ENCODE peak calls at places on chromosomes 6 and 20, in ten cellular contexts. One of them, this sample, is unnamed.

GRCh38 chr6:146968041-146968760 is 236.0 kb upstream of the STXBP5 start:
- DNase-seq in HCT116: no peak
- DNase-seq in GM12878: no peak
- DNase-seq in spleen: no peak
- DNase-seq in HepG2: no peak
- DNase-seq in endothelial cell of umbilical vein: peak
- DNase-seq in esophagus muscularis mucosa: no peak
- DNase-seq in sigmoid colon: no peak
- DNase-seq in suprapubic skin: no peak
- DNase-seq in stomach: no peak
- DNase-seq in this sample: no peak

GRCh38 chr6:152188011-152188410 is 380.5 kb downstream of the ESR1 start:
- DNase-seq in HCT116: no peak
- DNase-seq in GM12878: no peak
- DNase-seq in spleen: no peak
- DNase-seq in HepG2: no peak
- DNase-seq in endothelial cell of umbilical vein: no peak
- DNase-seq in esophagus muscularis mucosa: no peak
- DNase-seq in sigmoid colon: no peak
- DNase-seq in suprapubic skin: no peak
- DNase-seq in stomach: no peak
- DNase-seq in this sample: no peak

GRCh38 chr20:58717278-58718091 is 24.9 kb downstream of the NPEPL1 start:
- DNase-seq in HCT116: no peak
- DNase-seq in GM12878: no peak
- DNase-seq in spleen: no peak
- DNase-seq in HepG2: no peak
- DNase-seq in endothelial cell of umbilical vein: no peak
- DNase-seq in esophagus muscularis mucosa: peak
- DNase-seq in sigmoid colon: peak
- DNase-seq in suprapubic skin: peak
- DNase-seq in stomach: peak
- DNase-seq in this sample: peak

GRCh38 chr20:10654630-10655029 is 19.2 kb downstream of the JAG1 start:
- DNase-seq in HCT116: no peak
- DNase-seq in GM12878: peak
- DNase-seq in spleen: no peak
- DNase-seq in HepG2: no peak
- DNase-seq in endothelial cell of umbilical vein: peak
- DNase-seq in esophagus muscularis mucosa: no peak
- DNase-seq in sigmoid colon: no peak
- DNase-seq in suprapubic skin: peak
- DNase-seq in stomach: peak
- DNase-seq in this sample: peak

GRCh38 chr6:113862112-113862511 is 5.0 kb downstream of the MARCKS start:
- DNase-seq in HCT116: no peak
- DNase-seq in GM12878: no peak
- DNase-seq in spleen: no peak
- DNase-seq in HepG2: no peak
- DNase-seq in endothelial cell of umbilical vein: no peak
- DNase-seq in esophagus muscularis mucosa: no peak
- DNase-seq in sigmoid colon: no peak
- DNase-seq in suprapubic skin: no peak
- DNase-seq in stomach: no peak
- DNase-seq in this sample: no peak

GRCh38 chr6:5671162-5671561 is 335.6 kb downstream of the NRN1 start:
- DNase-seq in HCT116: no peak
- DNase-seq in GM12878: no peak
- DNase-seq in spleen: no peak
- DNase-seq in HepG2: peak
- DNase-seq in endothelial cell of umbilical vein: no peak
- DNase-seq in esophagus muscularis mucosa: no peak
- DNase-seq in sigmoid colon: no peak
- DNase-seq in suprapubic skin: no peak
- DNase-seq in stomach: no peak
- DNase-seq in this sample: no peak

GRCh38 chr20:24468401-24469115 is 871 bp upstream of the SYNDIG1 start:
- DNase-seq in HCT116: no peak
- DNase-seq in GM12878: no peak
- DNase-seq in spleen: no peak
- DNase-seq in HepG2: no peak
- DNase-seq in endothelial cell of umbilical vein: no peak
- DNase-seq in esophagus muscularis mucosa: no peak
- DNase-seq in sigmoid colon: no peak
- DNase-seq in suprapubic skin: no peak
- DNase-seq in stomach: no peak
- DNase-seq in this sample: no peak

GRCh38 chr20:32493356-32493755 is 91.8 kb downstream of the NOL4L start:
- DNase-seq in HCT116: no peak
- DNase-seq in GM12878: no peak
- DNase-seq in spleen: no peak
- DNase-seq in HepG2: no peak
- DNase-seq in endothelial cell of umbilical vein: no peak
- DNase-seq in esophagus muscularis mucosa: no peak
- DNase-seq in sigmoid colon: peak
- DNase-seq in suprapubic skin: no peak
- DNase-seq in stomach: no peak
- DNase-seq in this sample: no peak

GRCh38 chr6:14917101-14917500 is 328.8 kb upstream of the JARID2 start:
- DNase-seq in HCT116: no peak
- DNase-seq in GM12878: no peak
- DNase-seq in spleen: no peak
- DNase-seq in HepG2: no peak
- DNase-seq in endothelial cell of umbilical vein: no peak
- DNase-seq in esophagus muscularis mucosa: no peak
- DNase-seq in sigmoid colon: no peak
- DNase-seq in suprapubic skin: no peak
- DNase-seq in stomach: no peak
- DNase-seq in this sample: no peak

GRCh38 chr6:583639-584038 is 73.3 kb downstream of the HUS1B start:
- DNase-seq in HCT116: no peak
- DNase-seq in GM12878: no peak
- DNase-seq in spleen: no peak
- DNase-seq in HepG2: no peak
- DNase-seq in endothelial cell of umbilical vein: no peak
- DNase-seq in esophagus muscularis mucosa: no peak
- DNase-seq in sigmoid colon: peak
- DNase-seq in suprapubic skin: no peak
- DNase-seq in stomach: no peak
- DNase-seq in this sample: no peak

DNA sequence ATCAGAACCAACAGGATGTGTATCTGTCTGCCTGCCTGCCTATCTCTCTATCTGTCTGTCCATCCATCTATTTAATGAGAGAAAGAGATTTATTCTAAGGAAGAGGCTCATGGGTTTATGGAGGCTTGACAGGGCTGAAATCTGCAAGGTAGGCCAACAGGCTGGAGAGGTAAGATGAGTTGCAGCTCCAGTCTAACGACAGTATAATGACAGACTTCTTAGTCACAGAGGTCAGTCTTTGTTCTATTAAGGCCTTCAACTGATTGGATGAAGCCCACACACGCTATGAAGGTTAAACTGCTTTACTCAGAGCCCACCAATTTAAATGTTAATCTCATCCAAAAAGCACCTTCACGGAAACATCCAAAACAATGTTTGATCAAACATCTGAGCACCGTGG is 100.3 kb upstream of the ENPP5 start:
- DNase-seq in HCT116: no peak
- DNase-seq in GM12878: no peak
- DNase-seq in spleen: no peak
- DNase-seq in HepG2: no peak
- DNase-seq in endothelial cell of umbilical vein: no peak
- DNase-seq in esophagus muscularis mucosa: no peak
- DNase-seq in sigmoid colon: no peak
- DNase-seq in suprapubic skin: no peak
- DNase-seq in stomach: no peak
- DNase-seq in this sample: no peak
- TF ChIP-seq POLR2AphosphoS5 in HCT116: no peak
- TF ChIP-seq POLR2AphosphoS5 in GM12878: no peak
- TF ChIP-seq POLR2AphosphoS5 in spleen: no peak
- TF ChIP-seq POLR2AphosphoS5 in HepG2: no peak
- TF ChIP-seq POLR2AphosphoS5 in endothelial cell of umbilical vein: no peak
- TF ChIP-seq POLR2AphosphoS5 in esophagus muscularis mucosa: no peak
- TF ChIP-seq POLR2AphosphoS5 in sigmoid colon: no peak
- TF ChIP-seq POLR2AphosphoS5 in suprapubic skin: no peak
- TF ChIP-seq POLR2AphosphoS5 in stomach: no peak
- TF ChIP-seq POLR2AphosphoS5 in this sample: no peak

DNA sequence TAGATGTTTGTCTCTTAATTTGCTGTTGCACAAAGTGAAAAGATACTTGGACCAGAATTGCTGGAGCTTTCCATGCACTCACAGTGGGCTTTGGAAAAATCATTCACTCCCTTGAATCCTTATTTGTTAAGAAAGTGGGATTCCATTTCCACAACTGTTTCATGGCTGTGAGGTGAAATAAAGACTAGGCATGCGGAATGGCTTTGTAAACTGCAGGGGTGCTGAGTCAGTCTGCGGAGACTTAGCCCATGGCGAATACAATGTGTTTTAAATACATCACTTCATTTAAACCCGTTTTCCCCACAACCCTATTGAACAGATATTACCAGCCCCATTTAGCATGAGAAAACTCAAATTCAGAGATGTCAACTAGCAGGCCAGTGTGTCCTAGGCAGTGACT is 36.7 kb upstream of the CLDN20 start:
- DNase-seq in HCT116: no peak
- DNase-seq in GM12878: no peak
- DNase-seq in spleen: no peak
- DNase-seq in HepG2: no peak
- DNase-seq in endothelial cell of umbilical vein: no peak
- DNase-seq in esophagus muscularis mucosa: no peak
- DNase-seq in sigmoid colon: no peak
- DNase-seq in suprapubic skin: no peak
- DNase-seq in stomach: no peak
- DNase-seq in this sample: no peak
- H3K27ac ChIP-seq in HCT116: no peak
- H3K27ac ChIP-seq in GM12878: no peak
- H3K27ac ChIP-seq in spleen: no peak
- H3K27ac ChIP-seq in HepG2: no peak
- H3K27ac ChIP-seq in endothelial cell of umbilical vein: no peak
- H3K27ac ChIP-seq in esophagus muscularis mucosa: no peak
- H3K27ac ChIP-seq in sigmoid colon: no peak
- H3K27ac ChIP-seq in suprapubic skin: no peak
- H3K27ac ChIP-seq in stomach: no peak
- H3K27ac ChIP-seq in this sample: no peak

DNA sequence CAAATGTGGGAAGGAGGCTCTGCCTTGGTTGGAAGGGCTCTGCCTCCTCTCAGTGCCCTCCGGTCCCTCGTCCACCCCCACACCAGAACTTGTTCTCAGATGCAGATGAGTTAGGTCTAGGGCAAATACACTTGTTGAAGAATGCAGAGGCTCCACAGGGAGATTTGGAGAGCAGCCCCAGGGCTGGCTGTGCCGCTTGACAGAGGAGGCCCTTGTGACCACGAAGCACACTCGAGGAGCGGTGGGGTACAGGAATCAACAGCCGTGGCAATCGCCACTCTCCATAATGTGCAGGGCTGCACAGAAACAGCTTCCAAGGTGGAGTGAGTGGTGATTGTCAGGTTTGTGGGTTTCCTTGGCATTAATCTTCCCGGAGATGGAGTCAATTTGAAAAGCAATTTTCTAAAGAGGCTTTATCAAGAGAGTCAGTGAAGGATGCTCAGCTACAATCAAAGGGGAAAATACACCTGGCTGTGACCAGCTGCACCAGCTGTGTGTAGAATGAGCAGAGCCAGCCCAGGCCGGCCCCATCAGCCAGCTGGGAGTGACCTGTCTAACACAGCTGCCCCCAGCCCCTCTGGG is 59.5 kb downstream of the BFSP1 start:
- DNase-seq in HCT116: no peak
- DNase-seq in GM12878: no peak
- DNase-seq in spleen: no peak
- DNase-seq in HepG2: no peak
- DNase-seq in endothelial cell of umbilical vein: no peak
- DNase-seq in esophagus muscularis mucosa: peak
- DNase-seq in sigmoid colon: no peak
- DNase-seq in suprapubic skin: no peak
- DNase-seq in stomach: no peak
- DNase-seq in this sample: no peak
- TF ChIP-seq POLR2AphosphoS5 in HCT116: no peak
- TF ChIP-seq POLR2AphosphoS5 in GM12878: no peak
- TF ChIP-seq POLR2AphosphoS5 in spleen: no peak
- TF ChIP-seq POLR2AphosphoS5 in HepG2: no peak
- TF ChIP-seq POLR2AphosphoS5 in endothelial cell of umbilical vein: no peak
- TF ChIP-seq POLR2AphosphoS5 in esophagus muscularis mucosa: no peak
- TF ChIP-seq POLR2AphosphoS5 in sigmoid colon: no peak
- TF ChIP-seq POLR2AphosphoS5 in suprapubic skin: no peak
- TF ChIP-seq POLR2AphosphoS5 in stomach: no peak
- TF ChIP-seq POLR2AphosphoS5 in this sample: no peak

GRCh38 chr6:36967757-36968156 is 13.2 kb downstream of the PI16 start:
- DNase-seq in HCT116: no peak
- DNase-seq in GM12878: no peak
- DNase-seq in spleen: peak
- DNase-seq in HepG2: no peak
- DNase-seq in endothelial cell of umbilical vein: no peak
- DNase-seq in esophagus muscularis mucosa: no peak
- DNase-seq in sigmoid colon: peak
- DNase-seq in suprapubic skin: no peak
- DNase-seq in stomach: no peak
- DNase-seq in this sample: no peak

GRCh38 chr6:36968266-36968977 is 13.9 kb downstream of the PI16 start:
- DNase-seq in HCT116: no peak
- DNase-seq in GM12878: no peak
- DNase-seq in spleen: peak
- DNase-seq in HepG2: no peak
- DNase-seq in endothelial cell of umbilical vein: no peak
- DNase-seq in esophagus muscularis mucosa: no peak
- DNase-seq in sigmoid colon: peak
- DNase-seq in suprapubic skin: peak
- DNase-seq in stomach: peak
- DNase-seq in this sample: peak

GRCh38 chr6:36969240-36969691 is 14.7 kb downstream of the PI16 start:
- DNase-seq in HCT116: no peak
- DNase-seq in GM12878: no peak
- DNase-seq in spleen: peak
- DNase-seq in HepG2: no peak
- DNase-seq in endothelial cell of umbilical vein: no peak
- DNase-seq in esophagus muscularis mucosa: no peak
- DNase-seq in sigmoid colon: peak
- DNase-seq in suprapubic skin: no peak
- DNase-seq in stomach: peak
- DNase-seq in this sample: no peak

GRCh38 chr6:36964908-36965307 is 10.4 kb downstream of the PI16 start:
- DNase-seq in HCT116: no peak
- DNase-seq in GM12878: no peak
- DNase-seq in spleen: peak
- DNase-seq in HepG2: no peak
- DNase-seq in endothelial cell of umbilical vein: no peak
- DNase-seq in esophagus muscularis mucosa: no peak
- DNase-seq in sigmoid colon: no peak
- DNase-seq in suprapubic skin: no peak
- DNase-seq in stomach: no peak
- DNase-seq in this sample: no peak

DNA sequence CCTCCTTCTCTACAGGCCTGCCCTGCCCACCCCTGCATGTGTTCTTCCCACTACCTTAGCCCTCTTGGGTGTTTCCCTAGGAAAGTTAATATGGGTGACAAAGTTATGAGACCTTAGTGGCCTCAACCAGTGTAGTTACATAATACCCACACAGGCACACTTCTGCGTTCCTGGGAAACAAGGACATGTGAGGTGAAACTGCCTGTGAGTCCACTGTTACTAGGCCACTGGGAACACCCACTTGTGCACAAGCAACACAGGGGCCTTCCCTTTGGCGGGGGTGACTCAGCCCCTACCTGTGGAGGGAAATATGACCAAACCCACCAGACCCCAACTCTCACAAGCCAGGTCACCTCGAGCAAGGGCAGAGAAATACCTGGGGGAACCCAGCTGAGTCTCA is 12.8 kb downstream of the PI16 start:
- DNase-seq in HCT116: no peak
- DNase-seq in GM12878: no peak
- DNase-seq in spleen: peak
- DNase-seq in HepG2: no peak
- DNase-seq in endothelial cell of umbilical vein: no peak
- DNase-seq in esophagus muscularis mucosa: no peak
- DNase-seq in sigmoid colon: no peak
- DNase-seq in suprapubic skin: no peak
- DNase-seq in stomach: no peak
- DNase-seq in this sample: no peak
- H3K27ac ChIP-seq in HCT116: no peak
- H3K27ac ChIP-seq in GM12878: no peak
- H3K27ac ChIP-seq in spleen: no peak
- H3K27ac ChIP-seq in HepG2: no peak
- H3K27ac ChIP-seq in endothelial cell of umbilical vein: no peak
- H3K27ac ChIP-seq in esophagus muscularis mucosa: no peak
- H3K27ac ChIP-seq in sigmoid colon: no peak
- H3K27ac ChIP-seq in suprapubic skin: no peak
- H3K27ac ChIP-seq in stomach: no peak
- H3K27ac ChIP-seq in this sample: no peak